ENCODE peak calls at places on chromosomes 4 and X, in five cellular contexts. One of them, this sample, is unnamed.

GRCh38 chrX:3514996-3515395 is 168.5 kb upstream of the MXRA5 start:
- DNase-seq in GM23338: no peak
- DNase-seq in HepG2: no peak
- DNase-seq in K562: no peak
- DNase-seq in GM12878: no peak
- DNase-seq in this sample: no peak

GRCh38 chrX:103918050-103918449 is 44.4 kb upstream of the TMSB15B start:
- DNase-seq in GM23338: peak; percentile 85
- DNase-seq in HepG2: no peak
- DNase-seq in K562: peak; percentile 37
- DNase-seq in GM12878: no peak
- DNase-seq in this sample: no peak

GRCh38 chr4:25821899-25822298 is 40.9 kb downstream of the SEL1L3 start:
- DNase-seq in GM23338: peak; percentile 66
- DNase-seq in HepG2: no peak
- DNase-seq in K562: no peak
- DNase-seq in GM12878: no peak
- DNase-seq in this sample: no peak

GRCh38 chr4:38669233-38669632 is 5.2 kb downstream of the KLF3 start:
- DNase-seq in GM23338: no peak
- DNase-seq in HepG2: no peak
- DNase-seq in K562: peak; percentile 65
- DNase-seq in GM12878: no peak
- DNase-seq in this sample: no peak

GRCh38 chr4:39637572-39638357 is 900 bp downstream of the SMIM14 start:
- DNase-seq in GM23338: peak; percentile 95
- DNase-seq in HepG2: peak; percentile 64
- DNase-seq in K562: peak; percentile 41
- DNase-seq in GM12878: no peak
- DNase-seq in this sample: peak; percentile 55

GRCh38 chr4:1060646-1061371 is 49.4 kb downstream of the FGFRL1 start:
- DNase-seq in GM23338: no peak
- DNase-seq in HepG2: no peak
- DNase-seq in K562: no peak
- DNase-seq in GM12878: no peak
- DNase-seq in this sample: no peak

GRCh38 chr4:89829470-89830138 is 7.4 kb downstream of the SNCA start:
- DNase-seq in GM23338: no peak
- DNase-seq in HepG2: peak; percentile 20
- DNase-seq in K562: no peak
- DNase-seq in GM12878: peak; percentile 27
- DNase-seq in this sample: no peak

GRCh38 chrX:54413753-54414152 is 26.5 kb upstream of the TSR2 start:
- DNase-seq in GM23338: no peak
- DNase-seq in HepG2: peak; percentile 45
- DNase-seq in K562: no peak
- DNase-seq in GM12878: no peak
- DNase-seq in this sample: no peak

GRCh38 chr4:115883251-115883650 is 769.8 kb upstream of the NDST4 start:
- DNase-seq in GM23338: no peak
- DNase-seq in HepG2: no peak
- DNase-seq in K562: no peak
- DNase-seq in GM12878: no peak
- DNase-seq in this sample: no peak

GRCh38 chr4:48375651-48376291 is 34.4 kb downstream of the SLAIN2 start:
- DNase-seq in GM23338: no peak
- DNase-seq in HepG2: peak; percentile 58
- DNase-seq in K562: no peak
- DNase-seq in GM12878: no peak
- DNase-seq in this sample: no peak

GRCh38 chr4:173370130-173370476 is 651 bp upstream of the SAP30 start:
- DNase-seq in GM23338: no peak
- DNase-seq in HepG2: no peak
- DNase-seq in K562: peak; percentile 60
- DNase-seq in GM12878: no peak
- DNase-seq in this sample: no peak

GRCh38 chr4:78922207-78922606 is 17.0 kb downstream of the PAQR3 start:
- DNase-seq in GM23338: no peak
- DNase-seq in HepG2: no peak
- DNase-seq in K562: no peak
- DNase-seq in GM12878: no peak
- DNase-seq in this sample: no peak

GRCh38 chrX:12771445-12772069 is 19.7 kb upstream of the PRPS2 start:
- DNase-seq in GM23338: peak; percentile 72
- DNase-seq in HepG2: no peak
- DNase-seq in K562: peak; percentile 71
- DNase-seq in GM12878: peak; percentile 20
- DNase-seq in this sample: peak; percentile 66

GRCh38 chrX:56232221-56233082 is at the start of gene KLF8:
- DNase-seq in GM23338: peak; percentile 72
- DNase-seq in HepG2: no peak
- DNase-seq in K562: peak; percentile 35
- DNase-seq in GM12878: no peak
- DNase-seq in this sample: no peak

GRCh38 chr4:76504613-76505465 is 69.8 kb downstream of the SHROOM3 start:
- DNase-seq in GM23338: peak; percentile 79
- DNase-seq in HepG2: peak; percentile 36
- DNase-seq in K562: peak; percentile 39
- DNase-seq in GM12878: no peak
- DNase-seq in this sample: no peak

GRCh38 chr4:75598390-75598789 is 31.9 kb downstream of the CDKL2 start:
- DNase-seq in GM23338: peak; percentile 10
- DNase-seq in HepG2: no peak
- DNase-seq in K562: peak; percentile 16
- DNase-seq in GM12878: no peak
- DNase-seq in this sample: no peak

GRCh38 chr4:20386001-20386740 is 134.5 kb downstream of the SLIT2 start:
- DNase-seq in GM23338: no peak
- DNase-seq in HepG2: no peak
- DNase-seq in K562: no peak
- DNase-seq in GM12878: no peak
- DNase-seq in this sample: no peak

GRCh38 chr4:180426938-180427337 is 1816.3 kb upstream of the TENM3 start:
- DNase-seq in GM23338: no peak
- DNase-seq in HepG2: no peak
- DNase-seq in K562: no peak
- DNase-seq in GM12878: no peak
- DNase-seq in this sample: no peak

GRCh38 chr4:95715830-95716229 is 124.1 kb upstream of the PDHA2 start:
- DNase-seq in GM23338: no peak
- DNase-seq in HepG2: no peak
- DNase-seq in K562: no peak
- DNase-seq in GM12878: no peak
- DNase-seq in this sample: no peak

GRCh38 chr4:106746451-106746850 is 289.7 kb downstream of the DKK2 start:
- DNase-seq in GM23338: no peak
- DNase-seq in HepG2: no peak
- DNase-seq in K562: no peak
- DNase-seq in GM12878: no peak
- DNase-seq in this sample: no peak

GRCh38 chr4:1195109-1195671 is 22.8 kb upstream of the SPON2 start:
- DNase-seq in GM23338: no peak
- DNase-seq in HepG2: no peak
- DNase-seq in K562: no peak
- DNase-seq in GM12878: no peak
- DNase-seq in this sample: no peak

GRCh38 chr4:149735796-149736195 is 79.8 kb downstream of the IQCM start:
- DNase-seq in GM23338: no peak
- DNase-seq in HepG2: no peak
- DNase-seq in K562: no peak
- DNase-seq in GM12878: no peak
- DNase-seq in this sample: no peak

GRCh38 chr4:165709973-165710526 is 163.0 kb upstream of the TLL1 start:
- DNase-seq in GM23338: peak; percentile 10
- DNase-seq in HepG2: no peak
- DNase-seq in K562: no peak
- DNase-seq in GM12878: no peak
- DNase-seq in this sample: no peak

GRCh38 chrX:70196961-70197805 is 19.9 kb downstream of the DGAT2L6 start:
- DNase-seq in GM23338: peak; percentile 79
- DNase-seq in HepG2: peak; percentile 51
- DNase-seq in K562: peak; percentile 60
- DNase-seq in GM12878: no peak
- DNase-seq in this sample: peak; percentile 73

GRCh38 chrX:10414872-10415703 is 205.3 kb downstream of the MID1 start:
- DNase-seq in GM23338: no peak
- DNase-seq in HepG2: no peak
- DNase-seq in K562: no peak
- DNase-seq in GM12878: no peak
- DNase-seq in this sample: no peak

GRCh38 chrX:145773006-145773405 is 44.6 kb upstream of the SLITRK2 start:
- DNase-seq in GM23338: no peak
- DNase-seq in HepG2: no peak
- DNase-seq in K562: no peak
- DNase-seq in GM12878: no peak
- DNase-seq in this sample: no peak
- TF ChIP-seq CREB1 in GM23338: no peak
- TF ChIP-seq CREB1 in HepG2: no peak
- TF ChIP-seq CREB1 in K562: no peak
- TF ChIP-seq CREB1 in GM12878: no peak
- TF ChIP-seq CREB1 in this sample: no peak

GRCh38 chrX:37685452-37686347 is at the start of gene XK:
- DNase-seq in GM23338: peak; percentile 74
- DNase-seq in HepG2: no peak
- DNase-seq in K562: peak; percentile 69
- DNase-seq in GM12878: no peak
- DNase-seq in this sample: peak; percentile 23
- H2AFZ ChIP-seq in GM23338: peak within 1 kb of the TSS; percentile 32
- H2AFZ ChIP-seq in HepG2: no peak within 1 kb of the TSS
- H2AFZ ChIP-seq in K562: peak within 1 kb of the TSS; percentile 91
- H2AFZ ChIP-seq in GM12878: peak within 1 kb of the TSS; percentile 35
- H2AFZ ChIP-seq in this sample: peak within 1 kb of the TSS; percentile 22

DNA sequence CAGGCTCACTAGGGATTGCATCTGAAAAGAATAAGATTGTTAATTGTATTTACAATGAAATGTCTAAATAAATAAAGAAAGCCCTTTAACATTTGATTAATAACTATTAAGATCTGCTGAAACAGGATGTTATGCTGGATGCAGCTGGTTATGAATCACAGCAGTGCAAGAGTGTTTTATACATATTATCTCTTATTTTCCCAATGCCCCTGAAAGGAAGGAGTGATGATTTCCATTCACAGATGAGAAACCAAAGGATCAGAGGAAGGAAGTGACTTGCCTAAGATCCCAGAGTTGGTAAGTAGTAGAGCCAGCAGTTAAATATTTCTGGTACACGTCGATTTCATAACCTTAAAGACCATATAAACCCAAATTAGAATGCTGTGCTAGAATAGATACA is 76.3 kb upstream of the ARHGAP36 start:
- DNase-seq in GM23338: no peak
- DNase-seq in HepG2: no peak
- DNase-seq in K562: no peak
- DNase-seq in GM12878: no peak
- DNase-seq in this sample: no peak
- TF ChIP-seq CREB1 in GM23338: no peak
- TF ChIP-seq CREB1 in HepG2: no peak
- TF ChIP-seq CREB1 in K562: no peak
- TF ChIP-seq CREB1 in GM12878: no peak
- TF ChIP-seq CREB1 in this sample: no peak

DNA sequence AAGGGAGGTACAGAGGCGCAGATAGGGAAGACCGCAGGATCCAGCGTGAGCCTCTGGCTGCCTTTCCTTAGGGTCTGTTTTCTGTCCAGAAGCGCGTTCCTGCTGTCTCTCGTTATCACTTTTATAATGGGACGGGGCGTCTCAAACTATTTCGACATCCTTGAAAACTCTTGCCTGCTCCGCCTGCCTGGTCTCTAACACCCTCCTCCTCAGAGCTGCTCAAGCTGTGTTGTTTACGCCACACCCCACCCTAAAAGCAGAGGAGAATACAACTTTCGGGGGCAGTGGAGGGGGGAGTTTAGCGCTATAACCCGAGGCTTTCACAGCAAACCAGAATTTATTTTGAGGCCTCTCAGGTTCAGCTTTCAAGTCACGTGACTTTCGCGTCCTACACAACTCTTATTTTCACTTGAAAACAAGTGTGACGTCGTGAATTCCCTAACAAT is 646 bp upstream of the FAM3A start:
- DNase-seq in GM23338: peak; percentile 81
- DNase-seq in HepG2: no peak
- DNase-seq in K562: no peak
- DNase-seq in GM12878: no peak
- DNase-seq in this sample: no peak
- H2AFZ ChIP-seq in GM23338: no peak overlapping the region
- H2AFZ ChIP-seq in HepG2: no peak overlapping the region
- H2AFZ ChIP-seq in K562: peak overlapping the region; percentile 98
- H2AFZ ChIP-seq in GM12878: peak overlapping the region; percentile 83
- H2AFZ ChIP-seq in this sample: no peak overlapping the region

GRCh38 chr4:153402366-153402765 is 57.9 kb downstream of the MND1 start:
- DNase-seq in GM23338: no peak
- DNase-seq in HepG2: no peak
- DNase-seq in K562: no peak
- DNase-seq in GM12878: no peak
- DNase-seq in this sample: no peak
- TF ChIP-seq CREB1 in GM23338: no peak
- TF ChIP-seq CREB1 in HepG2: no peak
- TF ChIP-seq CREB1 in K562: no peak
- TF ChIP-seq CREB1 in GM12878: no peak
- TF ChIP-seq CREB1 in this sample: no peak

GRCh38 chr4:65668201-65669007 is 1.9 kb downstream of the EPHA5 start:
- DNase-seq in GM23338: peak; percentile 44
- DNase-seq in HepG2: no peak
- DNase-seq in K562: no peak
- DNase-seq in GM12878: no peak
- DNase-seq in this sample: no peak
- H2AFZ ChIP-seq in GM23338: peak overlapping the region; percentile 86
- H2AFZ ChIP-seq in HepG2: no peak overlapping the region
- H2AFZ ChIP-seq in K562: no peak overlapping the region
- H2AFZ ChIP-seq in GM12878: no peak overlapping the region
- H2AFZ ChIP-seq in this sample: peak overlapping the region; percentile 14

GRCh38 chrX:43666301-43666912 is 10.3 kb downstream of the MAOA start:
- DNase-seq in GM23338: no peak
- DNase-seq in HepG2: no peak
- DNase-seq in K562: no peak
- DNase-seq in GM12878: no peak
- DNase-seq in this sample: no peak

GRCh38 chrX:43664258-43664657 is 8.2 kb downstream of the MAOA start:
- DNase-seq in GM23338: no peak
- DNase-seq in HepG2: no peak
- DNase-seq in K562: no peak
- DNase-seq in GM12878: no peak
- DNase-seq in this sample: no peak

GRCh38 chrX:43661521-43662240 is 5.6 kb downstream of the MAOA start:
- DNase-seq in GM23338: no peak
- DNase-seq in HepG2: no peak
- DNase-seq in K562: no peak
- DNase-seq in GM12878: no peak
- DNase-seq in this sample: no peak

GRCh38 chrX:43664708-43665107 is 8.6 kb downstream of the MAOA start:
- DNase-seq in GM23338: no peak
- DNase-seq in HepG2: no peak
- DNase-seq in K562: no peak
- DNase-seq in GM12878: no peak
- DNase-seq in this sample: no peak

DNA sequence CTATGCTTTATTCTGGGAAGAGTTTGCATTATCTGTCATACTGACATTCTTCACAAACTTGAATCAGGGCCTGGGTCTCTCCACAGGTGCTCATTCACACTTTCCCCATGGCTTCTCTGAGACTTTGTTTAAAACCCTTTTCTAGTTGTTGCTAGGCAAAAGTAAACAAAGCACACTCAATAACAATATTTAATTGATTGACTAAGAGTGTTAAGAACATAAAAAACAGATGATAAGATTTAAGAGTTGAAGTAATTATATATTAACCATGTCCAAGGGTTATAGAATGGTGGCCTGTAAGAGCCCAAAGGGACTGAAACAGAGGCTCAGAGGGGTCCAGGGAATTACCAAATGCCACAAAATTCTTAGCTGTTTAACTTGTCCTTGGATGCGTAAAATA is 7.1 kb downstream of the MAOA start:
- DNase-seq in GM23338: no peak
- DNase-seq in HepG2: no peak
- DNase-seq in K562: no peak
- DNase-seq in GM12878: no peak
- DNase-seq in this sample: no peak
- TF ChIP-seq CREB1 in GM23338: no peak
- TF ChIP-seq CREB1 in HepG2: no peak
- TF ChIP-seq CREB1 in K562: no peak
- TF ChIP-seq CREB1 in GM12878: no peak
- TF ChIP-seq CREB1 in this sample: no peak

This sample was measured in H1.